ENCODE peak calls at places on chromosomes 2 and 18, in five cellular contexts. Q is B cell; P is GM13976; C is AG09309; V is CD8-positive, alpha-beta T cell. X is an unnamed sample.

GRCh38 chr2:100781523-100782375 is 38.2 kb upstream of the NPAS2 start:
- DNase-seq in Q (no peak), P (no peak), C (no peak), V (no peak), X (no peak)

GRCh38 chr2:9463698-9464034 is 10.7 kb upstream of the IAH1 start:
- DNase-seq in Q (no peak), P (no peak), C (no peak), V (no peak), X (no peak)

GRCh38 chr18:33440384-33441043 is at the start of gene CCDC178:
- DNase-seq in Q (no peak), P (peak), C (no peak), V (no peak), X (peak)

GRCh38 chr2:124283090-124283489 is 258.0 kb downstream of the CNTNAP5 start:
- DNase-seq in Q (no peak), P (no peak), C (no peak), V (no peak), X (no peak)

GRCh38 chr2:37919631-37920032 is 5.5 kb upstream of the RMDN2 start:
- DNase-seq in Q (no peak), P (no peak), C (no peak), V (no peak), X (no peak)

GRCh38 chr18:10143601-10144000 is 229.8 kb downstream of the VAPA start:
- DNase-seq in Q (no peak), P (no peak), C (no peak), V (no peak), X (no peak)

GRCh38 chr2:67839242-67839641 is 223.6 kb downstream of the C1D start:
- DNase-seq in Q (no peak), P (no peak), C (no peak), V (no peak), X (no peak)

GRCh38 chr2:109171444-109172334 is 42.7 kb downstream of the SH3RF3 start:
- DNase-seq in Q (no peak), P (no peak), C (peak), V (no peak), X (no peak)

GRCh38 chr2:45127891-45128290 is 118.6 kb upstream of the SIX2 start:
- DNase-seq in Q (no peak), P (no peak), C (no peak), V (no peak), X (no peak)

GRCh38 chr2:209331291-209331844 is 92.5 kb upstream of the MAP2 start:
- DNase-seq in Q (no peak), P (no peak), C (peak), V (no peak), X (no peak)
- TF ChIP-seq CTCF in Q (peak), P (no peak), C (peak), V (no peak), X (peak)

GRCh38 chr2:127530245-127531132 is 4.2 kb upstream of the IWS1 start:
- DNase-seq in Q (no peak), P (no peak), C (no peak), V (no peak), X (no peak)

GRCh38 chr2:127526142-127526939 is at the start of gene IWS1:
- DNase-seq in Q (peak), P (peak), C (peak), V (peak), X (peak)

GRCh38 chr2:127525692-127526141 is 572 bp downstream of the IWS1 start:
- DNase-seq in Q (no peak), P (no peak), C (no peak), V (peak), X (no peak)

GRCh38 chr2:127528487-127528886 is 2.2 kb upstream of the IWS1 start:
- DNase-seq in Q (no peak), P (no peak), C (no peak), V (no peak), X (no peak)

DNA sequence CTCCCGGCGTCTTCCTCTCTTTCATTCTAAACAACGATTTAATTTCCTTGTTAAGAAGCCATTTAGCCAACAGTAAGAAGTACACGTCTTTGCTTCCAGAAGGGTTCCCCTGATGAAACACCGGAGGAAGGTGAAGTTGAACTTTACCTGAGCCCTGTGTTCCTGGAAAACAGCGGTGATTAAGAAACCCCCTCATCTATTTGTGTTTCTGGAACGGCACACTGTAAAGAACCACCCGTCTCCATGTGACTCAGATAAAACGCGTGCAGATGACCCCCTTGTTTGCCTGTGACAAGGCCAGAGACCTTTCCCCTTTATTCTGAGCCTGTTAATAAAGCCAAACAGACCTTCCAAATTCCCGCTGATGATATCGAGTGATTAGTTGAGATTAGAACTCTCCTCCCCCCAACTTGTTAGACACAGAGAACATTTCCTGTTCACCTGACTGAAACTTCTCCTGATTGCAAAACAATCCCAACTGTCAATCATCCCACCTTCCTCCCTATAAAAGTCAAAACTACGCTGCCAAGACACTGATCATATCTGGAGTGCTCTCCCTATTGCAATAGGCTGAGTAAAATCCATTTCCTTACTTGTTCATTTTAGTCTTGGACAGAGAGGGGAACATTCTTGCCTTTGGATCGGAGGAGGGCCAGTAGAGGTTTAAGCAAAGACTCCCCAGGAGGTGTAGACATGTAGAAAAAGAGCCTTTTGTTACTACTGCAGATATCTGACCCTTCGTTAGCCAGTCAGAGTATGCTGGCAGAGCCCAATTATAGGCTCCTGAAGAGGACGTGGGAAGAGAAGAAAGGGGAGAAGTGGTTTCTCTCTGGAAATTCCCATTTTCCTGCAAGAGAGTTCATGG is 883 bp upstream of the IWS1 start:
- DNase-seq in Q (no peak), P (no peak), C (no peak), V (no peak), X (no peak)
- TF ChIP-seq CTCF in Q (no peak), P (no peak), C (no peak), V (no peak), X (no peak)

GRCh38 chr2:54052825-54053718 is 62.3 kb upstream of the ACYP2 start:
- DNase-seq in Q (no peak), P (no peak), C (no peak), V (no peak), X (no peak)
- TF ChIP-seq CTCF in Q (no peak), P (peak), C (peak), V (no peak), X (peak)

GRCh38 chr2:42929577-42929984 is 137.2 kb upstream of the HAAO start:
- DNase-seq in Q (no peak), P (no peak), C (no peak), V (no peak), X (no peak)

GRCh38 chr2:42929985-42930581 is 137.7 kb upstream of the HAAO start:
- DNase-seq in Q (no peak), P (no peak), C (no peak), V (no peak), X (no peak)

GRCh38 chr2:42928161-42928691 is 135.8 kb upstream of the HAAO start:
- DNase-seq in Q (no peak), P (no peak), C (no peak), V (no peak), X (no peak)

GRCh38 chr2:42927334-42928160 is 135.2 kb upstream of the HAAO start:
- DNase-seq in Q (no peak), P (no peak), C (no peak), V (no peak), X (no peak)

GRCh38 chr2:42928692-42929576 is 136.6 kb upstream of the HAAO start:
- DNase-seq in Q (no peak), P (no peak), C (no peak), V (no peak), X (no peak)
- TF ChIP-seq CTCF in Q (no peak), P (no peak), C (peak), V (no peak), X (no peak)

GRCh38 chr2:14348247-14348646 is 284.3 kb upstream of the LRATD1 start:
- DNase-seq in Q (no peak), P (no peak), C (no peak), V (no peak), X (no peak)
- TF ChIP-seq CTCF in Q (no peak), P (no peak), C (no peak), V (no peak), X (no peak)

GRCh38 chr2:3619033-3619432 is 24.1 kb downstream of the COLEC11 start:
- DNase-seq in Q (no peak), P (no peak), C (no peak), V (no peak), X (no peak)

GRCh38 chr2:3624059-3624794 is 29.3 kb downstream of the COLEC11 start:
- DNase-seq in Q (no peak), P (peak), C (no peak), V (peak), X (no peak)

GRCh38 chr2:3622967-3623366 is 28.1 kb downstream of the COLEC11 start:
- DNase-seq in Q (no peak), P (no peak), C (no peak), V (no peak), X (no peak)

GRCh38 chr2:3618367-3618766 is 23.5 kb downstream of the COLEC11 start:
- DNase-seq in Q (no peak), P (no peak), C (no peak), V (no peak), X (no peak)

DNA sequence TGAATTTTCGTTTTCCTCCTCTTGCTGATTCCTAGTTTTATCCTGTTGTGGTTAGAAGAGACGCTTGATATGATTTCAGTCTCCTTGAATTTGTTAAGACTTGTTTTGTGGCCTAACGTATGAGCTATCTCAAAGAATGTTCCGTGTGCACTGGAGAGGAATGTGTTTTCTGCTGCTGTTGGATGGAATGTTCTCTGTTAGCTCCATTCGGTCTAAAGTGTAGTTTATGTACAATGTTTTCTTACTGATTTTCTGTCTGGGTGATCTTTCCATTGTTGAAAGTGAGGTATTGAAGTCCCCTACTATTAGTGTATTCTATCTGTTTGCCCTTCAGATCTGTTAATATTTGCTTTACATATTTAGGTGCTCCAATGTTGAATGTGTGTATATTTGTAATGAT is 25.9 kb downstream of the COLEC11 start:
- DNase-seq in Q (no peak), P (no peak), C (no peak), V (no peak), X (no peak)
- TF ChIP-seq CTCF in Q (no peak), P (no peak), C (no peak), V (no peak), X (no peak)

DNA sequence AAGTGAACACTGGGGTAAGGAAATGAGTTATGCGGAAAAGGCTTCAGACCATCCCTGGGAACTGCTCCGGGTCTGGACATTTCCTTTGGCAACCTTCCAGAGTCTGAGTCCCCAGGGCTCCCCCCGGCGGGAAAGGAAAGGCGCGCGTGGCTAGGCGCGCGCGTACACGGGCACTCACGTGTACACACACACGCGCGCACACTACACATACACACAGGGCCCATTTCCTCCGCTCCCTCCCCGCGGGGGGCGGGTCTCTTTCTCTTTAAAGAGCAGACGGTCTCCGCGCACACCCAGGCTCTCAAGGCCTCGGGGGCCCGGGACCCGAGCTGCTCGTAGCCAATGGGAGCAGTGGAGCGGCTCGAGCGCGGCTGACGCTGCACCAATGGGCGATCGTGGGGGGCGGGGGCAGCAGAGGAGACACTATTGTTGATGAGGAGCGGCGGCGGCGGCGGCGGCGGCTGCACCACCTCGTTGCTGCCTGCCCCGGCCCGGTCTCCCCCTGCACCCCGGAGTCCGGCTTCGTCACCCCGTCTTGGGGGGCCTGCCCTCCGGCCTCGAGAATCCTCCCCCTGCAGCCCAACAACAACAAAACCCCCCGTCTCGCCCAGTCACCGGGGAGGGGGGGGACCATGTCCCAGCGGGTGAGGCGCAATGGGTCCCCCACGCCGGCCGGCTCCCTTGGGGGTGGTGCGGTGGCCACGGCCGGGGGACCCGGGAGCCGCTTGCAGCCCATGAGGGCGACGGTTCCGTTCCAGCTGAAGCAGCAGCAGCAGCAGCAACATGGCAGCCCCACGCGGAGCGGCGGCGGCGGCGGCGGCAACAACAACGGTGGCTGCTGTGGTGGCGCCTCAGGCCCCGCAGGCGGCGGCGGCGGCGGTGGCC is at the start of gene FAM117B:
- DNase-seq in Q (peak), P (peak), C (peak), V (peak), X (peak)
- TF ChIP-seq CTCF in Q (no peak), P (no peak), C (no peak), V (no peak), X (no peak)

GRCh38 chr2:237904806-237905599 is 45.6 kb downstream of the RAMP1 start:
- DNase-seq in Q (no peak), P (no peak), C (peak), V (no peak), X (no peak)

GRCh38 chr2:237900891-237901831 is 41.7 kb downstream of the RAMP1 start:
- DNase-seq in Q (no peak), P (no peak), C (no peak), V (no peak), X (no peak)

GRCh38 chr2:237896941-237897340 is 37.5 kb downstream of the RAMP1 start:
- DNase-seq in Q (no peak), P (no peak), C (no peak), V (no peak), X (no peak)

GRCh38 chr2:237907144-237907543 is 47.7 kb downstream of the RAMP1 start:
- DNase-seq in Q (no peak), P (no peak), C (no peak), V (no peak), X (no peak)

GRCh38 chr2:237901932-237902846 is 42.8 kb downstream of the RAMP1 start:
- DNase-seq in Q (no peak), P (no peak), C (no peak), V (no peak), X (no peak)
- TF ChIP-seq CTCF in Q (no peak), P (no peak), C (no peak), V (no peak), X (no peak)

GRCh38 chr2:157336137-157336721 is 10.6 kb upstream of the ERMN start:
- DNase-seq in Q (no peak), P (peak), C (no peak), V (peak), X (peak)
- TF ChIP-seq CTCF in Q (peak), P (peak), C (peak), V (peak), X (peak)

DNA sequence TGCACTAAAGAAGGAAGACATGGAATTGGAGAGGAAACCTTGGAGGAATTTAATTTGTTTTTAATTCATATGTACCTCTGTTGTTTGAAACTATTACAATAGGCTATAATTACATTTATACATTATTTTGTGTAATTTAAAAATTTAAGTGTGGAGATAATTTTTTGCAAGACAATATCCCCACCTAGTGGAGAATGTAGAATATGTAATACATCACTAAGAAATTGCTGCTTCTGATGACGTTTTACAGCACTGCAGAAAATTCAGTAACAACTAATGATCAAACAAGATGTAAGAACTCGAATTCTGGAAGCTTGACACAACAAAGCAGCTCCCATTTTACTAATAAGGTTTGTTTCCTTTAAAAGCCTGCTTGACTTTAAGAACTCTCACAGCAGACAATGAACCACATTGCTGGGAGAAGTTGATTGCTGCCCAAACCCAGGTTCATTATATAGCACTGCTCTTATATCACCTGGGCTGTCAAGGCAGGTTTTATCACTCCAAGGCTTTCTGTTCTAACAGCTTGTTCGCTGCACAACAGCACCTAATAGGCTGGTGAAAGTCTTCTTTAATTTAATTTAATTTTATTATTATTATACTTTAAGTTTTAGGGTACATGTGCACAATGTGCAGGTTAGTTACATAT is 53.4 kb downstream of the THADA start:
- DNase-seq in Q (peak), P (peak), C (peak), V (no peak), X (peak)
- TF ChIP-seq CTCF in Q (peak), P (no peak), C (peak), V (peak), X (peak)

X was measured in GM10248.